ENCODE peak calls at places on chromosome 12, in nine cellular contexts. One of them, this sample, is unnamed.

GRCh38 chr12:113242018-113242418 is 20.8 kb downstream of the TPCN1 start:
- DNase-seq in stimulated activated CD4-positive, alpha-beta T cell treated with anti-CD3 and anti-CD28 coated beads, Interleukin-2, amount 100 ng/mL, for 24 hours: no peak
- DNase-seq in HTR-8/SVneo: no peak
- DNase-seq in GM04504: no peak
- DNase-seq in posterior cingulate gyrus: peak; percentile 71
- DNase-seq in fibroblast of lung: no peak
- DNase-seq in cardiac fibroblast: no peak
- DNase-seq in fibroblast of gingiva: no peak
- DNase-seq in amniotic stem cell: peak; percentile 67
- DNase-seq in this sample: no peak

GRCh38 chr12:104505095-104505819 is 48.5 kb downstream of the CHST11 start:
- DNase-seq in stimulated activated CD4-positive, alpha-beta T cell treated with anti-CD3 and anti-CD28 coated beads, Interleukin-2, amount 100 ng/mL, for 24 hours: no peak
- DNase-seq in HTR-8/SVneo: no peak
- DNase-seq in GM04504: no peak
- DNase-seq in posterior cingulate gyrus: no peak
- DNase-seq in fibroblast of lung: no peak
- DNase-seq in cardiac fibroblast: no peak
- DNase-seq in fibroblast of gingiva: no peak
- DNase-seq in amniotic stem cell: no peak
- DNase-seq in this sample: no peak

GRCh38 chr12:55696796-55697462 is 10.8 kb downstream of the ITGA7 start:
- DNase-seq in stimulated activated CD4-positive, alpha-beta T cell treated with anti-CD3 and anti-CD28 coated beads, Interleukin-2, amount 100 ng/mL, for 24 hours: no peak
- DNase-seq in HTR-8/SVneo: no peak
- DNase-seq in GM04504: no peak
- DNase-seq in posterior cingulate gyrus: no peak
- DNase-seq in fibroblast of lung: no peak
- DNase-seq in cardiac fibroblast: no peak
- DNase-seq in fibroblast of gingiva: no peak
- DNase-seq in amniotic stem cell: no peak
- DNase-seq in this sample: no peak

GRCh38 chr12:6306599-6307220 is 3.8 kb upstream of the PLEKHG6 start:
- DNase-seq in stimulated activated CD4-positive, alpha-beta T cell treated with anti-CD3 and anti-CD28 coated beads, Interleukin-2, amount 100 ng/mL, for 24 hours: no peak
- DNase-seq in HTR-8/SVneo: no peak
- DNase-seq in GM04504: no peak
- DNase-seq in posterior cingulate gyrus: peak; percentile 40
- DNase-seq in fibroblast of lung: no peak
- DNase-seq in cardiac fibroblast: no peak
- DNase-seq in fibroblast of gingiva: no peak
- DNase-seq in amniotic stem cell: no peak
- DNase-seq in this sample: no peak

GRCh38 chr12:42281281-42281680 is 43.2 kb upstream of the YAF2 start:
- DNase-seq in stimulated activated CD4-positive, alpha-beta T cell treated with anti-CD3 and anti-CD28 coated beads, Interleukin-2, amount 100 ng/mL, for 24 hours: no peak
- DNase-seq in HTR-8/SVneo: no peak
- DNase-seq in GM04504: no peak
- DNase-seq in posterior cingulate gyrus: no peak
- DNase-seq in fibroblast of lung: no peak
- DNase-seq in cardiac fibroblast: no peak
- DNase-seq in fibroblast of gingiva: no peak
- DNase-seq in amniotic stem cell: no peak
- DNase-seq in this sample: no peak

GRCh38 chr12:117643971-117644370 is 282.5 kb upstream of the NOS1 start:
- DNase-seq in stimulated activated CD4-positive, alpha-beta T cell treated with anti-CD3 and anti-CD28 coated beads, Interleukin-2, amount 100 ng/mL, for 24 hours: no peak
- DNase-seq in HTR-8/SVneo: no peak
- DNase-seq in GM04504: no peak
- DNase-seq in posterior cingulate gyrus: no peak
- DNase-seq in fibroblast of lung: no peak
- DNase-seq in cardiac fibroblast: no peak
- DNase-seq in fibroblast of gingiva: no peak
- DNase-seq in amniotic stem cell: no peak
- DNase-seq in this sample: no peak

GRCh38 chr12:43104524-43104923 is 447.5 kb downstream of the ADAMTS20 start:
- DNase-seq in stimulated activated CD4-positive, alpha-beta T cell treated with anti-CD3 and anti-CD28 coated beads, Interleukin-2, amount 100 ng/mL, for 24 hours: no peak
- DNase-seq in HTR-8/SVneo: peak; percentile 4
- DNase-seq in GM04504: no peak
- DNase-seq in posterior cingulate gyrus: no peak
- DNase-seq in fibroblast of lung: peak; percentile 15
- DNase-seq in cardiac fibroblast: peak; percentile 54
- DNase-seq in fibroblast of gingiva: peak; percentile 2
- DNase-seq in amniotic stem cell: no peak
- DNase-seq in this sample: no peak

GRCh38 chr12:119178544-119179334 is at the start of gene HSPB8:
- DNase-seq in stimulated activated CD4-positive, alpha-beta T cell treated with anti-CD3 and anti-CD28 coated beads, Interleukin-2, amount 100 ng/mL, for 24 hours: no peak
- DNase-seq in HTR-8/SVneo: peak; percentile 75
- DNase-seq in GM04504: peak; percentile 93
- DNase-seq in posterior cingulate gyrus: peak; percentile 93
- DNase-seq in fibroblast of lung: peak; percentile 94
- DNase-seq in cardiac fibroblast: peak; percentile 95
- DNase-seq in fibroblast of gingiva: peak; percentile 90
- DNase-seq in amniotic stem cell: no peak
- DNase-seq in this sample: peak; percentile 23

GRCh38 chr12:2794261-2794735 is 472 bp upstream of the FKBP4 start:
- DNase-seq in stimulated activated CD4-positive, alpha-beta T cell treated with anti-CD3 and anti-CD28 coated beads, Interleukin-2, amount 100 ng/mL, for 24 hours: peak; percentile 27
- DNase-seq in HTR-8/SVneo: no peak
- DNase-seq in GM04504: no peak
- DNase-seq in posterior cingulate gyrus: peak; percentile 90
- DNase-seq in fibroblast of lung: peak; percentile 48
- DNase-seq in cardiac fibroblast: peak; percentile 49
- DNase-seq in fibroblast of gingiva: peak; percentile 21
- DNase-seq in amniotic stem cell: no peak
- DNase-seq in this sample: no peak

GRCh38 chr12:42932937-42933336 is 343.4 kb upstream of the PRICKLE1 start:
- DNase-seq in stimulated activated CD4-positive, alpha-beta T cell treated with anti-CD3 and anti-CD28 coated beads, Interleukin-2, amount 100 ng/mL, for 24 hours: no peak
- DNase-seq in HTR-8/SVneo: no peak
- DNase-seq in GM04504: no peak
- DNase-seq in posterior cingulate gyrus: peak; percentile 73
- DNase-seq in fibroblast of lung: no peak
- DNase-seq in cardiac fibroblast: no peak
- DNase-seq in fibroblast of gingiva: no peak
- DNase-seq in amniotic stem cell: no peak
- DNase-seq in this sample: no peak

GRCh38 chr12:77319141-77319540 is 253.8 kb upstream of the E2F7 start:
- DNase-seq in stimulated activated CD4-positive, alpha-beta T cell treated with anti-CD3 and anti-CD28 coated beads, Interleukin-2, amount 100 ng/mL, for 24 hours: no peak
- DNase-seq in HTR-8/SVneo: no peak
- DNase-seq in GM04504: no peak
- DNase-seq in posterior cingulate gyrus: no peak
- DNase-seq in fibroblast of lung: no peak
- DNase-seq in cardiac fibroblast: no peak
- DNase-seq in fibroblast of gingiva: no peak
- DNase-seq in amniotic stem cell: no peak
- DNase-seq in this sample: no peak

GRCh38 chr12:122023339-122024131 is 1.9 kb downstream of the BCL7A start:
- DNase-seq in stimulated activated CD4-positive, alpha-beta T cell treated with anti-CD3 and anti-CD28 coated beads, Interleukin-2, amount 100 ng/mL, for 24 hours: peak; percentile 27
- DNase-seq in HTR-8/SVneo: peak; percentile 50
- DNase-seq in GM04504: peak; percentile 56
- DNase-seq in posterior cingulate gyrus: peak; percentile 93
- DNase-seq in fibroblast of lung: peak; percentile 77
- DNase-seq in cardiac fibroblast: peak; percentile 69
- DNase-seq in fibroblast of gingiva: peak; percentile 68
- DNase-seq in amniotic stem cell: peak; percentile 46
- DNase-seq in this sample: no peak

GRCh38 chr12:54439521-54440255 is 20.6 kb upstream of the ITGA5 start:
- DNase-seq in stimulated activated CD4-positive, alpha-beta T cell treated with anti-CD3 and anti-CD28 coated beads, Interleukin-2, amount 100 ng/mL, for 24 hours: no peak
- DNase-seq in HTR-8/SVneo: peak; percentile 82
- DNase-seq in GM04504: peak; percentile 65
- DNase-seq in posterior cingulate gyrus: peak; percentile 31
- DNase-seq in fibroblast of lung: peak; percentile 84
- DNase-seq in cardiac fibroblast: peak; percentile 88
- DNase-seq in fibroblast of gingiva: peak; percentile 67
- DNase-seq in amniotic stem cell: peak; percentile 35
- DNase-seq in this sample: no peak

GRCh38 chr12:3036901-3037600 is 40.1 kb upstream of the TSPAN9 start:
- DNase-seq in stimulated activated CD4-positive, alpha-beta T cell treated with anti-CD3 and anti-CD28 coated beads, Interleukin-2, amount 100 ng/mL, for 24 hours: no peak
- DNase-seq in HTR-8/SVneo: no peak
- DNase-seq in GM04504: no peak
- DNase-seq in posterior cingulate gyrus: peak; percentile 72
- DNase-seq in fibroblast of lung: no peak
- DNase-seq in cardiac fibroblast: no peak
- DNase-seq in fibroblast of gingiva: no peak
- DNase-seq in amniotic stem cell: no peak
- DNase-seq in this sample: no peak

GRCh38 chr12:58262796-58263195 is 321.4 kb downstream of the ATP23 start:
- DNase-seq in stimulated activated CD4-positive, alpha-beta T cell treated with anti-CD3 and anti-CD28 coated beads, Interleukin-2, amount 100 ng/mL, for 24 hours: no peak
- DNase-seq in HTR-8/SVneo: no peak
- DNase-seq in GM04504: no peak
- DNase-seq in posterior cingulate gyrus: no peak
- DNase-seq in fibroblast of lung: no peak
- DNase-seq in cardiac fibroblast: no peak
- DNase-seq in fibroblast of gingiva: no peak
- DNase-seq in amniotic stem cell: no peak
- DNase-seq in this sample: no peak

GRCh38 chr12:38411947-38412346 is 95.4 kb downstream of the ALG10B start:
- DNase-seq in stimulated activated CD4-positive, alpha-beta T cell treated with anti-CD3 and anti-CD28 coated beads, Interleukin-2, amount 100 ng/mL, for 24 hours: no peak
- DNase-seq in HTR-8/SVneo: no peak
- DNase-seq in GM04504: no peak
- DNase-seq in posterior cingulate gyrus: no peak
- DNase-seq in fibroblast of lung: no peak
- DNase-seq in cardiac fibroblast: no peak
- DNase-seq in fibroblast of gingiva: no peak
- DNase-seq in amniotic stem cell: no peak
- DNase-seq in this sample: no peak

GRCh38 chr12:117552971-117553370 is 191.5 kb upstream of the NOS1 start:
- DNase-seq in stimulated activated CD4-positive, alpha-beta T cell treated with anti-CD3 and anti-CD28 coated beads, Interleukin-2, amount 100 ng/mL, for 24 hours: no peak
- DNase-seq in HTR-8/SVneo: no peak
- DNase-seq in GM04504: no peak
- DNase-seq in posterior cingulate gyrus: no peak
- DNase-seq in fibroblast of lung: no peak
- DNase-seq in cardiac fibroblast: no peak
- DNase-seq in fibroblast of gingiva: no peak
- DNase-seq in amniotic stem cell: no peak
- DNase-seq in this sample: no peak

GRCh38 chr12:110501378-110501721 is 561 bp downstream of the VPS29 start:
- DNase-seq in stimulated activated CD4-positive, alpha-beta T cell treated with anti-CD3 and anti-CD28 coated beads, Interleukin-2, amount 100 ng/mL, for 24 hours: no peak
- DNase-seq in HTR-8/SVneo: no peak
- DNase-seq in GM04504: peak; percentile 13
- DNase-seq in posterior cingulate gyrus: no peak
- DNase-seq in fibroblast of lung: peak; percentile 36
- DNase-seq in cardiac fibroblast: peak; percentile 66
- DNase-seq in fibroblast of gingiva: peak; percentile 6
- DNase-seq in amniotic stem cell: peak; percentile 16
- DNase-seq in this sample: no peak

GRCh38 chr12:86154620-86155019 is 101.6 kb downstream of the MGAT4C start:
- DNase-seq in stimulated activated CD4-positive, alpha-beta T cell treated with anti-CD3 and anti-CD28 coated beads, Interleukin-2, amount 100 ng/mL, for 24 hours: no peak
- DNase-seq in HTR-8/SVneo: no peak
- DNase-seq in GM04504: no peak
- DNase-seq in posterior cingulate gyrus: no peak
- DNase-seq in fibroblast of lung: no peak
- DNase-seq in cardiac fibroblast: no peak
- DNase-seq in fibroblast of gingiva: no peak
- DNase-seq in amniotic stem cell: no peak
- DNase-seq in this sample: no peak

GRCh38 chr12:51994959-51995358 is 11.8 kb upstream of the TAMALIN start:
- DNase-seq in stimulated activated CD4-positive, alpha-beta T cell treated with anti-CD3 and anti-CD28 coated beads, Interleukin-2, amount 100 ng/mL, for 24 hours: no peak
- DNase-seq in HTR-8/SVneo: no peak
- DNase-seq in GM04504: no peak
- DNase-seq in posterior cingulate gyrus: no peak
- DNase-seq in fibroblast of lung: no peak
- DNase-seq in cardiac fibroblast: no peak
- DNase-seq in fibroblast of gingiva: no peak
- DNase-seq in amniotic stem cell: no peak
- DNase-seq in this sample: no peak

GRCh38 chr12:51814311-51815088 is 34.0 kb downstream of the FIGNL2 start:
- DNase-seq in stimulated activated CD4-positive, alpha-beta T cell treated with anti-CD3 and anti-CD28 coated beads, Interleukin-2, amount 100 ng/mL, for 24 hours: peak; percentile 77
- DNase-seq in HTR-8/SVneo: peak; percentile 73
- DNase-seq in GM04504: no peak
- DNase-seq in posterior cingulate gyrus: peak; percentile 91
- DNase-seq in fibroblast of lung: peak; percentile 81
- DNase-seq in cardiac fibroblast: peak; percentile 71
- DNase-seq in fibroblast of gingiva: peak; percentile 79
- DNase-seq in amniotic stem cell: peak; percentile 46
- DNase-seq in this sample: no peak